ENCODE peak calls at places on chromosomes 6 and 20, in nine cellular contexts. K is epithelial cell of esophagus; L is iris pigment epithelial cell; V is right cardiac atrium; W is HT-29; B is activated naive CD8-positive, alpha-beta T cell treated with anti-CD3 and anti-CD28 coated beads, Interleukin-2, amount 50 U/mL, for 24 hours; S is stimulated activated naive CD8-positive, alpha-beta T cell treated with anti-CD3 and anti-CD28 coated beads, Interleukin-15, Interleukin-2, amounts not matched to agents 100 U/mL and 50 U/mL, for 24 hours; A is AG10803; D is dorsolateral prefrontal cortex. N is an unnamed sample.

GRCh38 chr6:40138273-40138720 is 204.0 kb upstream of the MOCS1 start:
- DNase-seq in D (no peak), K (no peak), B (no peak), V (no peak), W (peak; percentile 72), S (no peak), A (no peak), L (no peak), N (no peak)

GRCh38 chr6:2038096-2038495 is 207.3 kb downstream of the GMDS start:
- DNase-seq in V (no peak), S (peak; percentile 5), W (no peak), L (peak; percentile 17), B (no peak), K (no peak), D (no peak), A (no peak), N (peak; percentile 43)

GRCh38 chr6:110359554-110359953 is 1.4 kb upstream of the METTL24 start:
- DNase-seq in A (no peak), K (no peak), L (no peak), S (no peak), D (no peak), V (no peak), B (no peak), W (no peak), N (no peak)

GRCh38 chr20:63071541-63072181 is 64.9 kb upstream of the BHLHE23 start:
- DNase-seq in V (no peak), K (peak; percentile 54), W (no peak), S (peak; percentile 25), D (no peak), A (peak; percentile 54), B (peak; percentile 31), L (peak; percentile 60), N (no peak)

GRCh38 chr6:136464874-136465273 is 85.3 kb downstream of the MAP7 start:
- DNase-seq in S (no peak), A (no peak), D (no peak), W (no peak), K (no peak), V (no peak), L (no peak), B (no peak), N (no peak)

GRCh38 chr6:113860165-113860955 is 3.2 kb downstream of the MARCKS start:
- DNase-seq in S (no peak), D (peak; percentile 25), A (peak; percentile 59), L (peak; percentile 48), B (no peak), K (peak; percentile 39), W (no peak), V (peak; percentile 36), N (no peak)

GRCh38 chr6:132733288-132733687 is 19.4 kb upstream of the VNN1 start:
- DNase-seq in W (no peak), A (no peak), V (no peak), B (no peak), K (no peak), D (no peak), L (no peak), S (no peak), N (no peak)

GRCh38 chr6:85459224-85459901 is 9.5 kb downstream of the NT5E start:
- DNase-seq in D (no peak), K (no peak), A (peak; percentile 97), B (no peak), V (no peak), L (peak; percentile 76), S (no peak), W (no peak), N (no peak)

GRCh38 chr20:16760431-16761304 is 12.5 kb downstream of the OTOR start:
- DNase-seq in A (no peak), S (no peak), V (no peak), L (no peak), K (peak; percentile 30), B (no peak), D (no peak), W (no peak), N (no peak)

GRCh38 chr6:119449253-119450156 is 99.9 kb upstream of the MAN1A1 start:
- DNase-seq in W (no peak), V (no peak), D (no peak), B (no peak), K (no peak), A (no peak), S (no peak), L (no peak), N (no peak)

GRCh38 chr6:71236926-71237425 is 51.6 kb upstream of the OGFRL1 start:
- DNase-seq in V (no peak), A (no peak), W (no peak), L (no peak), S (no peak), K (no peak), D (peak; percentile 19), B (no peak), N (no peak)

GRCh38 chr6:24930386-24930785 is 5.4 kb downstream of the RIPOR2 start:
- DNase-seq in A (peak; percentile 76), V (no peak), S (no peak), L (peak; percentile 34), B (no peak), W (no peak), K (no peak), D (no peak), N (no peak)

GRCh38 chr6:28725890-28726348 is 197.9 kb downstream of the TRIM27 start:
- DNase-seq in S (peak; percentile 23), W (no peak), K (peak; percentile 58), D (no peak), L (peak; percentile 73), B (no peak), A (no peak), V (no peak), N (no peak)

GRCh38 chr6:159180001-159180400 is 10.8 kb downstream of the FNDC1 start:
- DNase-seq in B (no peak), L (no peak), S (no peak), V (no peak), A (peak; percentile 97), K (no peak), W (no peak), D (no peak), N (no peak)

GRCh38 chr6:49409951-49410542 is 53.0 kb downstream of the MMUT start:
- DNase-seq in A (peak; percentile 61), B (peak; percentile 62), D (peak; percentile 49), W (peak; percentile 82), S (peak; percentile 64), V (peak; percentile 54), L (peak; percentile 62), K (peak; percentile 80), N (peak; percentile 64)

GRCh38 chr6:157548635-157549467 is 167.9 kb downstream of the ZDHHC14 start:
- DNase-seq in B (no peak), S (no peak), V (no peak), A (no peak), W (no peak), D (no peak), K (no peak), L (no peak), N (no peak)

GRCh38 chr20:32580970-32581838 is 3.9 kb downstream of the NOL4L start:
- DNase-seq in L (no peak), S (peak; percentile 47), W (no peak), K (no peak), D (no peak), B (peak; percentile 38), A (no peak), V (no peak), N (peak; percentile 22)

GRCh38 chr20:1415667-1416468 is 23.0 kb upstream of the FKBP1A start:
- DNase-seq in D (no peak), B (peak; percentile 16), W (peak; percentile 91), A (peak; percentile 93), S (peak; percentile 16), V (no peak), K (peak; percentile 99), L (peak; percentile 98), N (no peak)

GRCh38 chr6:107353773-107354382 is 105.5 kb downstream of the PDSS2 start:
- DNase-seq in D (no peak), K (no peak), S (no peak), A (no peak), B (no peak), W (no peak), V (no peak), L (peak; percentile 40), N (no peak)

GRCh38 chr20:37327748-37328147 is 18.2 kb upstream of the SRC start:
- DNase-seq in A (peak; percentile 95), K (no peak), V (peak; percentile 90), B (no peak), D (no peak), W (no peak), S (no peak), L (no peak), N (no peak)

GRCh38 chr20:38601216-38602184 is at the start of gene ARHGAP40:
- DNase-seq in K (peak; percentile 66), S (peak; percentile 38), B (peak; percentile 22), W (peak; percentile 48), D (no peak), L (peak; percentile 31), A (no peak), V (no peak), N (no peak)

GRCh38 chr6:31826793-31827285 is 699 bp upstream of the HSPA1B start:
- DNase-seq in B (no peak), A (peak; percentile 92), L (peak; percentile 83), K (peak; percentile 83), V (peak; percentile 93), S (peak; percentile 50), D (peak; percentile 72), W (peak; percentile 92), N (no peak)

GRCh38 chr6:88870728-88871330 is 92.6 kb downstream of the RNGTT start:
- DNase-seq in A (peak; percentile 58), K (peak; percentile 71), L (peak; percentile 71), D (peak; percentile 45), B (peak; percentile 12), S (peak; percentile 24), V (no peak), W (peak; percentile 69), N (peak; percentile 45)

GRCh38 chr6:139080255-139080920 is 51.8 kb downstream of the ABRACL start:
- DNase-seq in B (no peak), K (peak; percentile 64), L (no peak), A (peak; percentile 15), V (no peak), D (no peak), S (no peak), W (no peak), N (no peak)

GRCh38 chr6:109772961-109773431 is 81.9 kb downstream of the FIG4 start:
- DNase-seq in B (no peak), L (peak; percentile 88), V (peak; percentile 27), W (no peak), D (peak; percentile 63), S (no peak), K (no peak), A (peak; percentile 81), N (no peak)

GRCh38 chr20:219290-220115 is 7.6 kb upstream of the DEFB129 start:
- DNase-seq in B (no peak), L (peak; percentile 16), A (peak; percentile 1), W (peak; percentile 38), K (peak; percentile 44), D (no peak), V (no peak), S (no peak), N (peak; percentile 11)

GRCh38 chr6:4128748-4129147 is 6.6 kb downstream of the ECI2 start:
- DNase-seq in L (peak; percentile 78), S (no peak), K (no peak), W (no peak), A (no peak), V (no peak), B (no peak), D (no peak), N (no peak)

GRCh38 chr6:105594821-105595220 is 191.9 kb upstream of the PREP start:
- DNase-seq in B (no peak), D (no peak), L (no peak), W (no peak), K (peak; percentile 78), A (peak; percentile 27), S (no peak), V (no peak), N (no peak)

GRCh38 chr6:129055796-129056195 is 172.9 kb downstream of the LAMA2 start:
- DNase-seq in A (no peak), L (peak; percentile 12), W (no peak), K (peak; percentile 12), D (no peak), S (no peak), B (no peak), V (no peak), N (no peak)

GRCh38 chr6:148972481-148972880 is 225.7 kb downstream of the UST start:
- DNase-seq in K (peak; percentile 87), L (peak; percentile 49), B (peak; percentile 40), W (peak; percentile 68), S (peak; percentile 40), A (no peak), D (no peak), V (no peak), N (no peak)

GRCh38 chr6:167341665-167342655 is 17.1 kb downstream of the TTLL2 start:
- DNase-seq in W (no peak), V (no peak), B (no peak), S (no peak), L (no peak), A (no peak), K (no peak), D (no peak), N (no peak)

N was measured in naive thymus-derived CD8-positive, alpha-beta T cell.